ENCODE peak calls at places on chromosomes 6 and 20, in nine cellular contexts. D is A549, P is uterus, M is heart left ventricle, V is esophagus squamous epithelium, A is sigmoid colon, C is testis, I is GM12891, U is Peyer's patch. F is an unnamed sample.

GRCh38 chr6:118896339-118897136 is 2.6 kb downstream of the ASF1A start:
- DNase-seq in D (peak), P (no peak), M (no peak), V (no peak), A (no peak), C (no peak), I (no peak), U (no peak), F (no peak)

GRCh38 chr6:145887969-145888368 is 73.4 kb upstream of the FBXO30 start:
- DNase-seq in D (no peak), P (no peak), M (no peak), V (no peak), A (peak), C (no peak), I (no peak), U (no peak), F (no peak)

GRCh38 chr6:80341330-80341729 is 234.9 kb downstream of the BCKDHB start:
- DNase-seq in D (no peak), P (no peak), M (no peak), V (no peak), A (no peak), C (no peak), I (no peak), U (no peak), F (no peak)

GRCh38 chr6:162683135-162683534 is 44.4 kb downstream of the PRKN start:
- DNase-seq in D (no peak), P (no peak), M (no peak), V (no peak), A (no peak), C (no peak), I (no peak), U (no peak), F (no peak)

GRCh38 chr6:151289399-151290007 is 49.7 kb downstream of the AKAP12 start:
- DNase-seq in D (no peak), P (no peak), M (no peak), V (no peak), A (no peak), C (no peak), I (no peak), U (no peak), F (no peak)

GRCh38 chr6:125747589-125748533 is 1.6 kb upstream of the HEY2 start:
- DNase-seq in D (no peak), P (no peak), M (peak), V (no peak), A (peak), C (peak), I (no peak), U (peak), F (peak)

GRCh38 chr6:44078795-44079671 is 48.2 kb downstream of the MRPL14 start:
- DNase-seq in D (peak), P (peak), M (no peak), V (no peak), A (peak), C (peak), I (no peak), U (peak), F (peak)

GRCh38 chr20:21266191-21266536 is 37.0 kb upstream of the XRN2 start:
- DNase-seq in D (no peak), P (no peak), M (no peak), V (no peak), A (no peak), C (no peak), I (no peak), U (no peak), F (no peak)

GRCh38 chr20:35515949-35516645 is 13.4 kb downstream of the C20orf173 start:
- DNase-seq in D (peak), P (no peak), M (no peak), V (no peak), A (no peak), C (no peak), I (no peak), U (no peak), F (peak)

GRCh38 chr6:100464910-100465700 is at the start of gene SIM1:
- DNase-seq in D (no peak), P (no peak), M (peak), V (no peak), A (no peak), C (peak), I (no peak), U (peak), F (no peak)

GRCh38 chr6:44926556-44926955 is 401.6 kb upstream of the RUNX2 start:
- DNase-seq in D (no peak), P (no peak), M (no peak), V (no peak), A (no peak), C (no peak), I (no peak), U (no peak), F (no peak)

GRCh38 chr6:40535105-40535783 is 51.9 kb downstream of the LRFN2 start:
- DNase-seq in D (no peak), P (no peak), M (no peak), V (no peak), A (no peak), C (no peak), I (no peak), U (no peak), F (no peak)

GRCh38 chr6:34381086-34381485 is 11.4 kb downstream of the NUDT3 start:
- DNase-seq in D (no peak), P (no peak), M (no peak), V (no peak), A (no peak), C (no peak), I (no peak), U (no peak), F (no peak)

GRCh38 chr20:52889225-52889624 is 82.9 kb upstream of the TSHZ2 start:
- DNase-seq in D (no peak), P (no peak), M (no peak), V (no peak), A (no peak), C (no peak), I (no peak), U (no peak), F (no peak)

GRCh38 chr6:47306887-47307286 is 2.8 kb downstream of the TNFRSF21 start:
- DNase-seq in D (no peak), P (no peak), M (no peak), V (no peak), A (no peak), C (no peak), I (no peak), U (no peak), F (no peak)

GRCh38 chr6:145028144-145028818 is 707.0 kb downstream of the EPM2A start:
- DNase-seq in D (peak), P (no peak), M (no peak), V (no peak), A (no peak), C (peak), I (no peak), U (no peak), F (no peak)

GRCh38 chr20:57211949-57212889 is 54.2 kb downstream of the BMP7 start:
- DNase-seq in D (peak), P (peak), M (peak), V (no peak), A (peak), C (peak), I (no peak), U (peak), F (peak)

GRCh38 chr6:24273471-24273870 is 84.4 kb downstream of the DCDC2 start:
- DNase-seq in D (no peak), P (no peak), M (no peak), V (no peak), A (no peak), C (no peak), I (no peak), U (no peak), F (no peak)

GRCh38 chr20:3766832-3767433 is 620 bp downstream of the ADISSP start:
- DNase-seq in D (no peak), P (no peak), M (peak), V (no peak), A (peak), C (no peak), I (no peak), U (no peak), F (no peak)

GRCh38 chr6:167238169-167238693 is 52.9 kb upstream of the UNC93A start:
- DNase-seq in D (no peak), P (no peak), M (no peak), V (no peak), A (no peak), C (no peak), I (no peak), U (no peak), F (no peak)

GRCh38 chr6:26537160-26537845 is 863 bp upstream of the HMGN4 start:
- DNase-seq in D (no peak), P (peak), M (peak), V (peak), A (peak), C (peak), I (no peak), U (peak), F (peak)

GRCh38 chr6:142885182-142885867 is 59.7 kb downstream of the HIVEP2 start:
- DNase-seq in D (peak), P (peak), M (no peak), V (no peak), A (no peak), C (peak), I (no peak), U (peak), F (no peak)

GRCh38 chr6:128494440-128494839 is 26.0 kb downstream of the PTPRK start:
- DNase-seq in D (no peak), P (no peak), M (no peak), V (no peak), A (no peak), C (no peak), I (no peak), U (no peak), F (no peak)

GRCh38 chr20:10218536-10219451 is at the start of gene SNAP25:
- DNase-seq in D (peak), P (peak), M (peak), V (no peak), A (peak), C (peak), I (peak), U (no peak), F (peak)

GRCh38 chr20:51953731-51954340 is 151.5 kb upstream of the SALL4 start:
- DNase-seq in D (no peak), P (no peak), M (no peak), V (no peak), A (no peak), C (no peak), I (no peak), U (no peak), F (no peak)

GRCh38 chr20:32387262-32387661 is 29.1 kb downstream of the ASXL1 start:
- DNase-seq in D (no peak), P (no peak), M (no peak), V (no peak), A (no peak), C (no peak), I (no peak), U (no peak), F (no peak)

GRCh38 chr20:2535711-2536561 is 437 bp upstream of the TMC2 start:
- DNase-seq in D (no peak), P (no peak), M (no peak), V (no peak), A (no peak), C (no peak), I (no peak), U (no peak), F (no peak)

GRCh38 chr6:23174781-23175361 is 605.5 kb downstream of the HDGFL1 start:
- DNase-seq in D (peak), P (no peak), M (no peak), V (no peak), A (no peak), C (no peak), I (no peak), U (no peak), F (no peak)

GRCh38 chr6:18579869-18580268 is 192.7 kb downstream of the RNF144B start:
- DNase-seq in D (no peak), P (no peak), M (no peak), V (no peak), A (no peak), C (no peak), I (no peak), U (no peak), F (no peak)

GRCh38 chr6:56517155-56517745 is 125.4 kb downstream of the DST start:
- DNase-seq in D (no peak), P (no peak), M (no peak), V (no peak), A (no peak), C (no peak), I (no peak), U (no peak), F (no peak)

GRCh38 chr6:31401403-31401802 is 2.0 kb upstream of the MICA start:
- DNase-seq in D (no peak), P (peak), M (no peak), V (no peak), A (peak), C (peak), I (no peak), U (peak), F (peak)

GRCh38 chr6:41427642-41428401 is 92.4 kb downstream of the NCR2 start:
- DNase-seq in D (no peak), P (peak), M (peak), V (no peak), A (peak), C (peak), I (no peak), U (peak), F (peak)

GRCh38 chr6:31042801-31043200 is 32.5 kb downstream of the MUC22 start:
- DNase-seq in D (peak), P (peak), M (no peak), V (no peak), A (no peak), C (peak), I (no peak), U (peak), F (peak)

GRCh38 chr6:14693301-14694192 is 552.3 kb upstream of the JARID2 start:
- DNase-seq in D (no peak), P (no peak), M (no peak), V (no peak), A (no peak), C (no peak), I (no peak), U (no peak), F (no peak)

GRCh38 chr20:4919047-4919704 is 82.1 kb downstream of the SLC23A2 start:
- DNase-seq in D (no peak), P (no peak), M (no peak), V (no peak), A (no peak), C (no peak), I (no peak), U (no peak), F (no peak)

DNA sequence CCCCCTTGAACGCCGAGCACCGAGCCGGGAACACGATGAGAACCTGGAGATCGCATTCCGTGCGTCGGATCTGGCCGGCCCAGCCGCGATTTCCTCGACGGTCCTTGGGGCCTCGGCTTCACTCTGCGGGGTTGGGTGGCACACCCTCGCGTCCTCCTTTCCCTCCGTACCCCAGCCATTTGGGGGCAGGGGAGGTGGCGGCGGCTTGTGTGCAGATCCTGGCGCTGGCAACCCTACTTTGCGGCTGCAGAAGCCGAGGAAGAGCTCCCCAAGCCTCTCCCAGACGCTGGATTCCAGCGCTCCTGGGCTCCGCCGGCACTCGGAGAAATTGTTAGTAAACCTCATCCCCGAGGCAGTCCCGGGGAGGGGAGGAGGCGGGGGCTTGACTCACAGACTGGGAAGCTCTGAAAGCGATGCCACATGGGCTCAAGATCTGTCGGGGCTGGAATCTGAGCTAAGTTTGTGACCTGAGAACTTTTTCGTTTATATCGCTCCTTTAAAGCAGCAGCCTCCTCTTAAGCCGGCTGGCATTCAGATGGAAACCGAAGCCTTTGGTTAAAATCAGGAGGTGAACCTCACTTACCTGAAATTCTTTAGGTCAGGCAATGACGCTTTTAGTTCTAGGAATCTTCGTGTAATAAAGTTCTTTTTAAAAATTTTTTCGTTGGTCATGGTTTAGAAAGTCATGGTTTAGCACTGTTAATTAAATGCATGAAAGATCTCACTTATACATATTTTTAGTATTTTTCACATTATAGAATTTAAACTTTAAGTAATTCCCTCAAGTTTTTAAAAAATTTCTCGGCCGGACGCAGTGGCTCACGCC is 850 bp downstream of the DSE start:
- DNase-seq in D (peak), P (peak), M (peak), V (peak), A (peak), C (peak), I (peak), U (peak), F (peak)
- TF ChIP-seq POLR2A in D (no peak), P (no peak), M (no peak), V (no peak), A (peak), C (no peak), I (no peak), U (peak), F (no peak)

DNA sequence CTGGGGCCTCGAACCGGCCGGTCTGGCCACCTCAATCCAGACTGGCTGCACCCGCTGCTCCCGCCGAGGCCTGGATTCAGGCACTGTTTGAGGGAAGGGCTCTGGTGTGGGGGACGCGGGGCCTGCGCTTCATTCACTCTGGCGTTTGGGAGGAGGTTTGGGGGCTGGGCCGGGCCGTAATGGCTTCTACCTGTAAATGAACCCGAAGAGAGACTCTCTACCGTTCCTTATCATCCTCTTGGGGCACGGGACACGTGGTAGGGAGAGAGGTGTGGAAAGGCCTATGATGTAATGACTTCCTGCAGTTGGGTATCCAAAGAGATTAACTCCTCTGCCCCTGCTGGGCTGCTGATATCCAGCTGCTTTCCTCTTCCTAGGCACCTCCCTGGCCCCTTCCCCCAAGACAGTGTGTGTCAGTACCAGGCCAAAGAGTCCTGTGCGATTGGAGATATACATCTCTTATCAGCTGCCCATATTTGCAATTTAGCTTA is 1.8 kb downstream of the FOXO3 start:
- DNase-seq in D (peak), P (peak), M (peak), V (no peak), A (peak), C (peak), I (no peak), U (peak), F (peak)
- TF ChIP-seq POLR2A in D (no peak), P (peak), M (peak), V (no peak), A (peak), C (no peak), I (no peak), U (peak), F (no peak)

GRCh38 chr6:45970326-45970725 is 45.3 kb downstream of the CLIC5 start:
- DNase-seq in D (no peak), P (no peak), M (no peak), V (no peak), A (no peak), C (no peak), I (no peak), U (no peak), F (no peak)
- TF ChIP-seq POLR2A in D (no peak), P (no peak), M (no peak), V (no peak), A (no peak), C (no peak), I (no peak), U (peak), F (no peak)

GRCh38 chr6:134730013-134730412 is 219.9 kb downstream of the ALDH8A1 start:
- DNase-seq in D (no peak), P (no peak), M (no peak), V (no peak), A (no peak), C (no peak), I (no peak), U (no peak), F (no peak)
- TF ChIP-seq POLR2A in D (no peak), P (no peak), M (no peak), V (no peak), A (no peak), C (no peak), I (no peak), U (no peak), F (no peak)

DNA sequence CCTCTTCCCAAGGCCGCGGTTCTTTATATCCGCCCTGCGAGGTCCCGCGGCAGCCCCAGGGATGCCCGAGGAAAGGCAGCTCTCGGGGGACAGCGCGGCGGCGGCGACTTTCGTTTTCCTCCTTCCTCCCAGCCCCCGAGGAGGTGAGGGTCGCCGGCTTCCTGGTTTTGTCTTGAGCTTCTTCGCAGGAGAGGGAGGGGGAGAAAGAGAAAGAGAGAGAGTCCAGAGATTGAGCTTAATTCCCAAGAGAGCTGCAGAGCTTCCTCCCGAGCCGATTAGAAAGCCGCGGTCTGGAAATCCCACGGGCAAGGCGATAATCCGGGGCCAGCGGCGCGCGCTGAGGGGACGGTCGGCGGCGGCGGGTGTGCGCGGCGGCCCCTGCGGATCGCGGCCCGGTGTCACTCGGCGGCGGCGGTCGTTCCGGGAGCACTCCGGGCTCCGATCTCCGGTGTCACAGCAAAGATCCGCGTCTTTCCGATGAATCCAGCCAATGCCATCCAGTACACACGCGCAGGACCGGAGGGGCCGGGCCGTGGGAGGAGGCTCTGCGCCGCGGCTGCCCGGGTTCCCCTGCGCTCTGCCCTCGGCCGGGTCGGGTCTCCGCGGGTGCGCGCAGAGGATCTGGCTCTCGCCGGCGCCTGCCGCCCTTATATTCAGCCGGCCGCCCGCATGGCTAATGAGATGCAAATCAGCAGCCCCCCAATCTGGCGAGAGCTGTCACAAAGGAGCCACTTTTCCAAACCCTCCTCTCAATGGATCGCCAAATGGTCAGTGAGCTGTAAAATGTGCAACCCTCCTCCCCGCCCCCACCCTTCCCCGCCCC is at the start of gene DLL1:
- DNase-seq in D (no peak), P (peak), M (peak), V (no peak), A (peak), C (peak), I (no peak), U (peak), F (peak)
- TF ChIP-seq POLR2A in D (no peak), P (peak), M (peak), V (no peak), A (no peak), C (no peak), I (no peak), U (peak), F (no peak)

DNA sequence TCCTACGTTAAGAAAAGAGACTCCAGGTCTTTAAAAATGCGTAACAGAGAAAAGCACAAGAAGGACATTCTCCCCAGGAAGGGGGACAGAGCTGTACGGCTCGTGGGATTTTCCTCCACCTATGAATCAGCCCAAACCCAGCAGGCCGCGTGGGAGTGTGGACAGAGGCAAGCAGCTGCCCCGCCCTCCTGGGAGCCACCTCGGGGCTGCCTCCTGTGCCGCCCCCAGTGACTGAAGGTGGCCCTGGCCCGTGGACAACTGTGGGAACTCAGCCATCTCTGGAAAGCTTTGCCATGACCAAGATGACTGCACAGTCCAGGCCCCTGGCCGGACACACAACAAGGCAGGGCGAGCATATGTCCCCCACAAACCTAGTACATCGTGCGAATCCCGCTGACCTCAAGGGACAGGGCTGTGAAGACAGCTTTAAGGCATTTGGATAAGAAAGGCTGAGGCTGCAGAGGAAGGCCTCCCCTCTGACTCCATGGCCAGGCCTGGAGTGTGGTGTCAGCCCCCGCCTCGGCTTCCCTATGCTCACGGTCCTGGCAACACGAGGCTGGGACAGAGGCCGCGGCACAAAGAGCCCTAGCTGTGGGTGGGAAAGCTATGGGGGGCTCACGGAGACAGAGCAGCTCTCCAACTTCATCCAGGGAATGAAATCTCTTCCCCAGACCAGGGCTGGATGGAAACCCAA is 26.9 kb downstream of the PXDC1 start:
- DNase-seq in D (no peak), P (no peak), M (peak), V (no peak), A (no peak), C (no peak), I (no peak), U (no peak), F (no peak)
- TF ChIP-seq POLR2A in D (no peak), P (no peak), M (no peak), V (no peak), A (no peak), C (no peak), I (no peak), U (no peak), F (no peak)